ENCODE peak calls at places on chromosomes 12 and 14, in nine cellular contexts. One of them, this sample, is unnamed.

GRCh38 chr12:25518512-25518911 is 34.6 kb downstream of the LMNTD1 start:
- DNase-seq in Caco-2: no peak
- DNase-seq in lower lobe of right lung: no peak
- DNase-seq in breast epithelium: no peak
- DNase-seq in transverse colon: no peak
- DNase-seq in NB4: peak
- DNase-seq in tibial artery: no peak
- DNase-seq in cardiac fibroblast: peak
- DNase-seq in esophagus squamous epithelium: no peak
- DNase-seq in this sample: no peak

GRCh38 chr12:109047081-109047805 is 5.1 kb upstream of the USP30 start:
- DNase-seq in NB4: no peak
- DNase-seq in esophagus squamous epithelium: no peak
- DNase-seq in transverse colon: no peak
- DNase-seq in Caco-2: no peak
- DNase-seq in lower lobe of right lung: no peak
- DNase-seq in cardiac fibroblast: peak
- DNase-seq in tibial artery: no peak
- DNase-seq in breast epithelium: no peak
- DNase-seq in this sample: no peak

GRCh38 chr12:122474324-122474716 is 26.4 kb downstream of the ZCCHC8 start:
- DNase-seq in transverse colon: no peak
- DNase-seq in lower lobe of right lung: no peak
- DNase-seq in breast epithelium: no peak
- DNase-seq in NB4: no peak
- DNase-seq in tibial artery: no peak
- DNase-seq in cardiac fibroblast: no peak
- DNase-seq in esophagus squamous epithelium: no peak
- DNase-seq in Caco-2: no peak
- DNase-seq in this sample: no peak

GRCh38 chr12:131445184-131445974 is 265.5 kb upstream of the SFSWAP start:
- DNase-seq in Caco-2: no peak
- DNase-seq in breast epithelium: no peak
- DNase-seq in tibial artery: no peak
- DNase-seq in NB4: no peak
- DNase-seq in lower lobe of right lung: no peak
- DNase-seq in cardiac fibroblast: no peak
- DNase-seq in esophagus squamous epithelium: no peak
- DNase-seq in transverse colon: no peak
- DNase-seq in this sample: no peak

GRCh38 chr14:56514663-56515371 is 64.8 kb upstream of the TMEM260 start:
- DNase-seq in Caco-2: no peak
- DNase-seq in esophagus squamous epithelium: no peak
- DNase-seq in NB4: peak
- DNase-seq in breast epithelium: no peak
- DNase-seq in cardiac fibroblast: peak
- DNase-seq in tibial artery: no peak
- DNase-seq in lower lobe of right lung: no peak
- DNase-seq in transverse colon: no peak
- DNase-seq in this sample: no peak

GRCh38 chr12:26869908-26870459 is 37.0 kb upstream of the ITPR2 start:
- DNase-seq in tibial artery: no peak
- DNase-seq in lower lobe of right lung: no peak
- DNase-seq in esophagus squamous epithelium: no peak
- DNase-seq in transverse colon: no peak
- DNase-seq in Caco-2: no peak
- DNase-seq in NB4: no peak
- DNase-seq in breast epithelium: no peak
- DNase-seq in cardiac fibroblast: no peak
- DNase-seq in this sample: no peak

GRCh38 chr12:981176-981828 is 9.7 kb upstream of the ERC1 start:
- DNase-seq in breast epithelium: no peak
- DNase-seq in cardiac fibroblast: peak
- DNase-seq in NB4: no peak
- DNase-seq in lower lobe of right lung: no peak
- DNase-seq in esophagus squamous epithelium: no peak
- DNase-seq in Caco-2: no peak
- DNase-seq in transverse colon: no peak
- DNase-seq in tibial artery: no peak
- DNase-seq in this sample: no peak

GRCh38 chr12:45742590-45742989 is 13.1 kb downstream of the ARID2 start:
- DNase-seq in cardiac fibroblast: no peak
- DNase-seq in esophagus squamous epithelium: no peak
- DNase-seq in tibial artery: no peak
- DNase-seq in Caco-2: no peak
- DNase-seq in transverse colon: no peak
- DNase-seq in NB4: no peak
- DNase-seq in breast epithelium: no peak
- DNase-seq in lower lobe of right lung: no peak
- DNase-seq in this sample: no peak

GRCh38 chr14:103847954-103848719 is 762 bp upstream of the PPP1R13B start:
- DNase-seq in Caco-2: peak
- DNase-seq in esophagus squamous epithelium: no peak
- DNase-seq in cardiac fibroblast: no peak
- DNase-seq in NB4: no peak
- DNase-seq in tibial artery: peak
- DNase-seq in breast epithelium: no peak
- DNase-seq in transverse colon: peak
- DNase-seq in lower lobe of right lung: peak
- DNase-seq in this sample: no peak

GRCh38 chr12:39867631-39868030 is 238.2 kb downstream of the SLC2A13 start:
- DNase-seq in breast epithelium: no peak
- DNase-seq in tibial artery: no peak
- DNase-seq in cardiac fibroblast: peak
- DNase-seq in transverse colon: no peak
- DNase-seq in lower lobe of right lung: no peak
- DNase-seq in esophagus squamous epithelium: no peak
- DNase-seq in Caco-2: no peak
- DNase-seq in NB4: no peak
- DNase-seq in this sample: no peak

GRCh38 chr14:56172571-56172971 is 54.4 kb downstream of the PELI2 start:
- DNase-seq in cardiac fibroblast: peak
- DNase-seq in lower lobe of right lung: no peak
- DNase-seq in esophagus squamous epithelium: no peak
- DNase-seq in NB4: peak
- DNase-seq in Caco-2: no peak
- DNase-seq in transverse colon: no peak
- DNase-seq in tibial artery: no peak
- DNase-seq in breast epithelium: no peak
- DNase-seq in this sample: no peak

GRCh38 chr14:55332654-55333570 is 61.7 kb downstream of the FBXO34 start:
- DNase-seq in tibial artery: no peak
- DNase-seq in esophagus squamous epithelium: no peak
- DNase-seq in cardiac fibroblast: no peak
- DNase-seq in lower lobe of right lung: no peak
- DNase-seq in transverse colon: no peak
- DNase-seq in Caco-2: no peak
- DNase-seq in NB4: no peak
- DNase-seq in breast epithelium: no peak
- DNase-seq in this sample: peak

GRCh38 chr12:67068204-67068731 is 200.9 kb upstream of the CAND1 start:
- DNase-seq in NB4: no peak
- DNase-seq in Caco-2: no peak
- DNase-seq in breast epithelium: no peak
- DNase-seq in lower lobe of right lung: no peak
- DNase-seq in tibial artery: no peak
- DNase-seq in cardiac fibroblast: no peak
- DNase-seq in esophagus squamous epithelium: no peak
- DNase-seq in transverse colon: peak
- DNase-seq in this sample: no peak

GRCh38 chr14:58298477-58298879 is at the start of gene ARID4A:
- DNase-seq in NB4: no peak
- DNase-seq in cardiac fibroblast: no peak
- DNase-seq in breast epithelium: peak
- DNase-seq in Caco-2: no peak
- DNase-seq in tibial artery: peak
- DNase-seq in lower lobe of right lung: peak
- DNase-seq in transverse colon: peak
- DNase-seq in esophagus squamous epithelium: peak
- DNase-seq in this sample: no peak

GRCh38 chr14:96824283-96824682 is 27.1 kb downstream of the VRK1 start:
- DNase-seq in NB4: no peak
- DNase-seq in cardiac fibroblast: peak
- DNase-seq in tibial artery: no peak
- DNase-seq in transverse colon: no peak
- DNase-seq in lower lobe of right lung: no peak
- DNase-seq in esophagus squamous epithelium: no peak
- DNase-seq in breast epithelium: no peak
- DNase-seq in Caco-2: no peak
- DNase-seq in this sample: no peak

DNA sequence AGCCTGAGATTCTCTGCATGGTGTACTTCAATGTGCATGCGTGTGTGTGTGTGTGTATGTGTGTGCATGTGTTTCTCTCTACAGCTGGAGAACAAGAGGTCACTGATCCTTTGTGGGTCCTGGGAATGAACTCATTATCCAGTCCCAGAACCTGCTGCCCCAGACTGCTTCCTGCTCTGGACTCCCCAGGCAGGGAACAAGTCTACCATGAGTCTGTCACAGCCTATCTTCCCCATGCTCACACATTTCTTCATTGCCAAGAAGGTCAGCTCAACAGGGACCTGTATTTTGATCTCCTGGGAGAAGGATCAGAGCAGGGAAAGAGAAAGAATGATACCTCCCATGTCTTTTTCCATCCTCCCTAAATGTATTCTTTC is 2.9 kb upstream of the AGAP2 start:
- DNase-seq in lower lobe of right lung: no peak
- DNase-seq in NB4: no peak
- DNase-seq in transverse colon: no peak
- DNase-seq in Caco-2: no peak
- DNase-seq in cardiac fibroblast: no peak
- DNase-seq in tibial artery: no peak
- DNase-seq in esophagus squamous epithelium: no peak
- DNase-seq in breast epithelium: no peak
- DNase-seq in this sample: no peak
- H3K4me3 ChIP-seq in lower lobe of right lung: peak
- H3K4me3 ChIP-seq in NB4: peak
- H3K4me3 ChIP-seq in transverse colon: peak
- H3K4me3 ChIP-seq in Caco-2: no peak
- H3K4me3 ChIP-seq in cardiac fibroblast: no peak
- H3K4me3 ChIP-seq in tibial artery: no peak
- H3K4me3 ChIP-seq in esophagus squamous epithelium: peak
- H3K4me3 ChIP-seq in breast epithelium: peak
- H3K4me3 ChIP-seq in this sample: peak

GRCh38 chr14:24429395-24430142 is at the start of the genes CBLN3 and KHNYN:
- DNase-seq in transverse colon: peak
- DNase-seq in Caco-2: peak
- DNase-seq in esophagus squamous epithelium: peak
- DNase-seq in breast epithelium: peak
- DNase-seq in lower lobe of right lung: peak
- DNase-seq in cardiac fibroblast: peak
- DNase-seq in NB4: peak
- DNase-seq in tibial artery: peak
- DNase-seq in this sample: peak

GRCh38 chr14:24427537-24428508 is 1.6 kb downstream of the CBLN3 start:
- DNase-seq in Caco-2: no peak
- DNase-seq in lower lobe of right lung: no peak
- DNase-seq in NB4: no peak
- DNase-seq in transverse colon: no peak
- DNase-seq in breast epithelium: no peak
- DNase-seq in cardiac fibroblast: no peak
- DNase-seq in tibial artery: no peak
- DNase-seq in esophagus squamous epithelium: no peak
- DNase-seq in this sample: no peak

GRCh38 chr14:24426912-24427536 is 2.4 kb downstream of the CBLN3 start:
- DNase-seq in breast epithelium: no peak
- DNase-seq in cardiac fibroblast: no peak
- DNase-seq in lower lobe of right lung: no peak
- DNase-seq in transverse colon: peak
- DNase-seq in tibial artery: no peak
- DNase-seq in Caco-2: peak
- DNase-seq in esophagus squamous epithelium: no peak
- DNase-seq in NB4: no peak
- DNase-seq in this sample: peak

GRCh38 chr14:24430143-24430681 is 458 bp downstream of the KHNYN start:
- DNase-seq in esophagus squamous epithelium: no peak
- DNase-seq in NB4: peak
- DNase-seq in Caco-2: peak
- DNase-seq in cardiac fibroblast: peak
- DNase-seq in transverse colon: peak
- DNase-seq in lower lobe of right lung: peak
- DNase-seq in tibial artery: peak
- DNase-seq in breast epithelium: no peak
- DNase-seq in this sample: no peak

DNA sequence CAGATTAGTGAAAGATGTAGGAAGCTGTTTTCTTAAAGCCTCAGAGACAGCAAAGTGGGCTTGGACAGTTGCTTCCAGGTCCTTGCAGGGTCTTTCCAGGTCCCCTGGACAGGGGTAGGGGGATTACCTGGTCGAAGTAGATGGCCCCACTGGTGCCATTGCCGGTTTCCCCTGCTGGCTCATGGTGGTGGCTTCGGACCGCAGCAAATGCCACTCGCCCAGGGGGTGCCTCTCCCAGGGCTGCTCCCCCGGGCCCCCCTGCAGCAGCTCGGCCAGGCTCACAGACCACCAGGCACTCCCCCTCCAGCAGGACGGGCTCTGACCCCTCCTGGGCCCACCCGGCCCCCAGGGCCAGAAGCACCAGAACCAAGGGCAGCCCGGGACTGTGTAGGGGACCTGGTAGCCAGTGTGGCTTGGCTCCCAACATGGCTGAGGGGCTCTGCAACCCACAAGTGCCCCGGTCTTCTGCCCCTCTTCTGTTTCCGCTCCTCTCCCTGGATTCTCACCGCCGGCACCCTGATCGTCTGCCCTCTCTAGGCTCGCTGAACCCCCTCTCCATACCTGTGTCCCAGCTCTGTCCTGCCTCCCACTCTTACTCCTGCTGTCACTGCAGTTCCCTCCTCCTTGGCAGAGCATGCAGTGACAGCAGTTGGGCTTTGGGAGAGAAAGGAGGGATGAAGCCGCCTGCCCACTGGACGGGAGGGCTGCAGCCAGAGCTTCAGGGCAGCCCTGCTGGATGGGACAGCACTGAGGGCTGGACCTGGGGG is 657 bp downstream of the CBLN3 start:
- DNase-seq in lower lobe of right lung: no peak
- DNase-seq in tibial artery: no peak
- DNase-seq in NB4: no peak
- DNase-seq in transverse colon: no peak
- DNase-seq in cardiac fibroblast: no peak
- DNase-seq in Caco-2: no peak
- DNase-seq in breast epithelium: no peak
- DNase-seq in esophagus squamous epithelium: no peak
- DNase-seq in this sample: no peak
- H3K4me3 ChIP-seq in lower lobe of right lung: peak
- H3K4me3 ChIP-seq in tibial artery: peak
- H3K4me3 ChIP-seq in NB4: no peak
- H3K4me3 ChIP-seq in transverse colon: no peak
- H3K4me3 ChIP-seq in cardiac fibroblast: no peak
- H3K4me3 ChIP-seq in Caco-2: no peak
- H3K4me3 ChIP-seq in breast epithelium: peak
- H3K4me3 ChIP-seq in esophagus squamous epithelium: peak
- H3K4me3 ChIP-seq in this sample: peak

GRCh38 chr12:88726806-88727722 is 146.8 kb upstream of the KITLG start:
- DNase-seq in breast epithelium: no peak
- DNase-seq in tibial artery: no peak
- DNase-seq in Caco-2: no peak
- DNase-seq in transverse colon: no peak
- DNase-seq in NB4: no peak
- DNase-seq in cardiac fibroblast: peak
- DNase-seq in esophagus squamous epithelium: no peak
- DNase-seq in lower lobe of right lung: no peak
- DNase-seq in this sample: no peak
- H3K4me3 ChIP-seq in breast epithelium: no peak
- H3K4me3 ChIP-seq in tibial artery: no peak
- H3K4me3 ChIP-seq in Caco-2: no peak
- H3K4me3 ChIP-seq in transverse colon: no peak
- H3K4me3 ChIP-seq in NB4: no peak
- H3K4me3 ChIP-seq in cardiac fibroblast: no peak
- H3K4me3 ChIP-seq in esophagus squamous epithelium: no peak
- H3K4me3 ChIP-seq in lower lobe of right lung: no peak
- H3K4me3 ChIP-seq in this sample: no peak

GRCh38 chr12:84272324-84272723 is 640.3 kb downstream of the SLC6A15 start:
- DNase-seq in cardiac fibroblast: no peak
- DNase-seq in Caco-2: no peak
- DNase-seq in breast epithelium: no peak
- DNase-seq in NB4: no peak
- DNase-seq in lower lobe of right lung: no peak
- DNase-seq in tibial artery: no peak
- DNase-seq in esophagus squamous epithelium: no peak
- DNase-seq in transverse colon: no peak
- DNase-seq in this sample: no peak
- H3K4me3 ChIP-seq in cardiac fibroblast: no peak
- H3K4me3 ChIP-seq in Caco-2: no peak
- H3K4me3 ChIP-seq in breast epithelium: no peak
- H3K4me3 ChIP-seq in NB4: no peak
- H3K4me3 ChIP-seq in lower lobe of right lung: no peak
- H3K4me3 ChIP-seq in tibial artery: no peak
- H3K4me3 ChIP-seq in esophagus squamous epithelium: no peak
- H3K4me3 ChIP-seq in transverse colon: no peak
- H3K4me3 ChIP-seq in this sample: no peak